ENCODE peak calls at places on chromosomes 13 and 19, in seven cellular contexts. F is foreskin fibroblast, O is kidney epithelial cell, N is brain microvascular endothelial cell, K is fibroblast of lung, Q is testis, L is bronchial epithelial cell. H is an unnamed sample.

GRCh38 chr19:18418725-18419194 is 438 bp upstream of the SSBP4 start:
- DNase-seq in L (no peak), O (no peak), K (no peak), Q (peak), F (peak), N (no peak), H (no peak)

GRCh38 chr19:4567584-4568071 is 8.1 kb upstream of the SEMA6B start:
- DNase-seq in Q (peak), N (peak), O (no peak), L (peak), F (peak), K (peak), H (peak)

GRCh38 chr19:10214784-10215183 is 16.3 kb downstream of the S1PR2 start:
- DNase-seq in O (no peak), F (peak), L (peak), K (no peak), Q (no peak), N (peak), H (peak)

GRCh38 chr13:64704121-64704520 is 2526.0 kb downstream of the PCDH9 start:
- DNase-seq in L (peak), K (no peak), N (no peak), Q (no peak), F (peak), O (no peak), H (no peak)

GRCh38 chr19:17797397-17798201 is 2.7 kb downstream of the B3GNT3 start:
- DNase-seq in K (no peak), L (peak), O (no peak), F (peak), N (no peak), Q (no peak), H (no peak)

GRCh38 chr13:99176309-99177276 is 24.1 kb upstream of the UBAC2 start:
- DNase-seq in O (no peak), L (peak), K (peak), Q (peak), F (peak), N (peak), H (peak)

GRCh38 chr13:31860002-31860401 is 120.7 kb downstream of the RXFP2 start:
- DNase-seq in L (no peak), O (no peak), Q (no peak), F (no peak), N (no peak), K (no peak), H (no peak)

GRCh38 chr19:35717665-35718344 is at the start of gene KMT2B:
- DNase-seq in N (no peak), K (no peak), O (peak), F (no peak), L (no peak), Q (no peak), H (peak)

GRCh38 chr19:21463449-21464105 is 41.8 kb upstream of the ZNF429 start:
- DNase-seq in N (no peak), K (peak), Q (peak), F (no peak), O (peak), L (no peak), H (peak)

DNA sequence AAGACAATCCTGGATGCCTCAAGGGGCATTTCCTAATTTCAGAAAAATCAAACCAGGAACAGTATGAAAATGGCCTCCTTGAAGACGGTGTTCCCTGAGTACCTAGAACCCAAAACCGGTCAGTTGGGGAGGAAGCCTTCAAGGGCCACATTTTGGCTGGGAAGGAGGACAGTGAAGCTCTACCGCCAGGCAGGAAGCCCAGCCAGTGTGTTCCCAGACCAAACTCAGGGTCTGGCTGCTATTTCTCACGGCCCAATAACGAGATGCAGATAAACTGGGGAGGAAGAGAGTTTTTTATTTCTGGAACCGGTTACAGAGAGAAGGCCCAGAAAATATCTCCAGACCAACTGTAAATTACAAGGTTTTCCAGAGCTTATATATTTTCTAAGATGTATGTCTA is 24.3 kb upstream of the CEACAM21 start:
- DNase-seq in O (no peak), K (no peak), N (no peak), F (no peak), Q (no peak), L (no peak), H (no peak)
- H3K4me3 ChIP-seq in O (no peak), K (no peak), N (no peak), F (no peak), Q (no peak), L (no peak), H (no peak)

GRCh38 chr13:111475488-111475887 is 155.0 kb downstream of the TEX29 start:
- DNase-seq in K (no peak), O (no peak), F (no peak), L (no peak), N (no peak), Q (no peak), H (no peak)
- TF ChIP-seq CTCF in K (no peak), O (no peak), F (no peak), L (no peak), N (no peak), Q (no peak), H (no peak)

GRCh38 chr19:6086081-6086858 is 24.0 kb downstream of the RFX2 start:
- DNase-seq in F (peak), O (no peak), N (no peak), Q (no peak), L (peak), K (peak), H (peak)
- H3K4me3 ChIP-seq in F (no peak), O (no peak), N (no peak), Q (no peak), L (no peak), K (no peak), H (no peak)

DNA sequence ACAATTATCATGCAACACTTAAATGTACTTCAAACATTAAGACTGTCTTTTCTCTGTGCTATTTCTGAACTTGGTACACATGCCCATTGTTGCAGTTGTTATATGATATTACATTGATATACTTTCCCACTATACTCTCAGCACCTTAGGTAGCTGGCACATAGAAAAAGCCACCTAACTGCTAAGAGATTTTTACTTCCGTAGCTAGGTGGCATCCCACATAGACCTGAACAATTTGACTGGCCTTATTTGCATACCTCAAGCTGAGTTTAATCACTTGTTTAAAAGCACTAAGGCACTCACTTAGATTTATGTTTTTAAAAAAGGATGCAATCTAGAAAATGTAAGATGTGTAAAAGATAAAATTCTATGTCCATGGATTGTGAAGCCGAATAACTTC is 194.2 kb downstream of the POU4F1 start:
- DNase-seq in N (no peak), O (no peak), Q (no peak), L (no peak), F (no peak), K (no peak), H (no peak)
- TF ChIP-seq CTCF in N (no peak), O (no peak), Q (no peak), L (no peak), F (no peak), K (no peak), H (no peak)

GRCh38 chr13:28582892-28583240 is 76.1 kb upstream of the POMP start:
- DNase-seq in L (no peak), F (no peak), Q (no peak), K (no peak), O (no peak), N (no peak), H (no peak)

GRCh38 chr13:28584873-28585317 is 74.0 kb upstream of the POMP start:
- DNase-seq in L (no peak), N (no peak), O (peak), Q (no peak), F (peak), K (peak), H (peak)

GRCh38 chr13:28582225-28582891 is 76.6 kb upstream of the POMP start:
- DNase-seq in O (no peak), L (no peak), F (peak), K (peak), N (no peak), Q (no peak), H (peak)

GRCh38 chr13:28585557-28585956 is 73.4 kb upstream of the POMP start:
- DNase-seq in L (no peak), N (no peak), F (no peak), O (no peak), K (no peak), Q (no peak), H (no peak)

DNA sequence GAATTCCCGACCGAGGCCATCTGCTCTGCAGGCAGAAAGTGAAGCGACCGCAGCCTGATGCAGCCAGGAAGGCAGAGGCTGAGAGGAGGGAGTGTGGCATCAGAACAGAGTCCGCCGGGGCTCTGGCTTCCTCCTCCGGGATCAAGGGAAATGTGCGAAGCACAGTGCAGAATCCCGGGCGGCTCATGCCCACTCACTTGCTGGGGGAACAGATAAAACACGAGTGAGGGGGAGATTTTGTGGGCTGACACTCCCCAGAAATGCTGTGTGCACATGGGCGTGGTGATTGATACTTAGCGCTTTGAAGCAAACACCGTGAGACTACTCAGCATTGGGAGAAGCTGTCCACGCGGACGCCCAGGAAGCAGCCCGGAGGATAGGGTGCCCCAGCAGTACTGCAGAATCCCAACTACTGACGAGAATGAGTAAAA is 75.3 kb upstream of the POMP start:
- DNase-seq in L (no peak), Q (peak), F (peak), K (no peak), N (peak), O (no peak), H (no peak)
- H3K4me3 ChIP-seq in L (no peak), Q (no peak), F (no peak), K (no peak), N (no peak), O (no peak), H (no peak)